ENCODE peak calls at places on chromosomes 13 and 19, in five cellular contexts. Q is neuronal stem cell, G is H9, R is H1, M is mesenchymal stem cell. W is an unnamed sample.

GRCh38 chr13:109881347-109881725 is 95.0 kb upstream of the IRS2 start:
- DNase-seq in Q (no peak), G (no peak), R (no peak), M (no peak), W (no peak)

GRCh38 chr19:45995715-45996385 is 583 bp downstream of the CCDC61 start:
- DNase-seq in Q (no peak), G (no peak), R (no peak), M (peak; percentile 34), W (no peak)

GRCh38 chr13:104281910-104282309 is 1215.7 kb upstream of the SLC10A2 start:
- DNase-seq in Q (no peak), G (no peak), R (no peak), M (no peak), W (no peak)

GRCh38 chr13:23440821-23441608 is 7.5 kb upstream of the SACS start:
- DNase-seq in Q (no peak), G (no peak), R (no peak), M (no peak), W (no peak)

GRCh38 chr13:76790519-76791289 is 95.5 kb downstream of the KCTD12 start:
- DNase-seq in Q (no peak), G (no peak), R (no peak), M (peak; percentile 15), W (no peak)

GRCh38 chr13:40974460-40975407 is 44.4 kb downstream of the ELF1 start:
- DNase-seq in Q (peak; percentile 12), G (peak; percentile 35), R (no peak), M (peak; percentile 68), W (no peak)

GRCh38 chr13:114131581-114132418 is 623 bp downstream of the RASA3 start:
- DNase-seq in Q (no peak), G (no peak), R (no peak), M (no peak), W (no peak)

GRCh38 chr19:46392837-46393236 is 20.5 kb downstream of the CCDC8 start:
- DNase-seq in Q (no peak), G (no peak), R (no peak), M (no peak), W (no peak)

GRCh38 chr19:11578342-11579142 is 1.1 kb upstream of the ACP5 start:
- DNase-seq in Q (no peak), G (peak; percentile 56), R (peak; percentile 73), M (peak; percentile 33), W (no peak)

GRCh38 chr13:32153056-32153455 is 121.5 kb downstream of the FRY start:
- DNase-seq in Q (no peak), G (no peak), R (no peak), M (peak; percentile 47), W (no peak)
- H2BK12ac ChIP-seq in Q (no peak overlapping the region), G (no peak overlapping the region), R (no peak overlapping the region), M (no peak overlapping the region), W (no peak overlapping the region)

DNA sequence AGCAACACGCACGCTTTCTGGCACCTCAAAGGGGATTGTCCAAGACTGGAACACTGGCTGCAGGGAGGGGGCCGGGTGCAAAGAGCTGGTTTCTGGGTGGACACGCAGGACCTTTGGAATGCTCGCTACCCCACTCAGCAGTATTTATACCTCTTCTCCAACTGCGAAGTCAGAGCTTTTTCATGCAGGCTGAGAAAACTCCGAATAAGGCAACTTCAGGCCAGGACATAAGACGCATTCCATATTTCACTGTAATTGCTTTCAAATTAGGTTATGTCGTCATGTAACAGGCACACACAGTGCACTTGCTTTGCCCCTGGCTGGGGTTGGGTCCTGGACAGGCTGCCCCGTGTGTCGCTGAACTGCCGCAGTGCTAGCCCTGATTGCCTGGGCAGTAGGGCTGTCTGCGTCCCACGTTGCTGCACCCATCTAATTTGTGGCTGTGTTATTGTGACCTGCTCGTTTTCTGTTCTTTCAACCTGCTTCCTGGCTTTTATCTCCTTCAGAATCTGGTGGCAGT is 44.5 kb downstream of the ACTN4 start:
- DNase-seq in Q (no peak), G (no peak), R (no peak), M (peak; percentile 97), W (peak; percentile 94)
- H3K4me1 ChIP-seq in Q (peaks cover 23% of the 10 kb centered on the region), G (peaks cover 14% of the 10 kb centered on the region), R (peaks cover 3% of the 10 kb centered on the region), M (peaks cover 48% of the 10 kb centered on the region), W (peaks cover 54% of the 10 kb centered on the region)

GRCh38 chr19:48616491-48617056 is 1.7 kb upstream of the FAM83E start:
- DNase-seq in Q (no peak), G (peak; percentile 28), R (no peak), M (no peak), W (no peak)

GRCh38 chr19:48617146-48617937 is 1.6 kb downstream of the RPL18 start:
- DNase-seq in Q (no peak), G (peak; percentile 28), R (no peak), M (no peak), W (no peak)

GRCh38 chr19:48618278-48618915 is 581 bp downstream of the RPL18 start:
- DNase-seq in Q (no peak), G (no peak), R (no peak), M (no peak), W (peak; percentile 51)

GRCh38 chr19:48618916-48619691 is at the start of the genes RPL18 and SPHK2:
- DNase-seq in Q (peak; percentile 99), G (peak; percentile 99), R (peak; percentile 97), M (peak; percentile 100), W (peak; percentile 99)

DNA sequence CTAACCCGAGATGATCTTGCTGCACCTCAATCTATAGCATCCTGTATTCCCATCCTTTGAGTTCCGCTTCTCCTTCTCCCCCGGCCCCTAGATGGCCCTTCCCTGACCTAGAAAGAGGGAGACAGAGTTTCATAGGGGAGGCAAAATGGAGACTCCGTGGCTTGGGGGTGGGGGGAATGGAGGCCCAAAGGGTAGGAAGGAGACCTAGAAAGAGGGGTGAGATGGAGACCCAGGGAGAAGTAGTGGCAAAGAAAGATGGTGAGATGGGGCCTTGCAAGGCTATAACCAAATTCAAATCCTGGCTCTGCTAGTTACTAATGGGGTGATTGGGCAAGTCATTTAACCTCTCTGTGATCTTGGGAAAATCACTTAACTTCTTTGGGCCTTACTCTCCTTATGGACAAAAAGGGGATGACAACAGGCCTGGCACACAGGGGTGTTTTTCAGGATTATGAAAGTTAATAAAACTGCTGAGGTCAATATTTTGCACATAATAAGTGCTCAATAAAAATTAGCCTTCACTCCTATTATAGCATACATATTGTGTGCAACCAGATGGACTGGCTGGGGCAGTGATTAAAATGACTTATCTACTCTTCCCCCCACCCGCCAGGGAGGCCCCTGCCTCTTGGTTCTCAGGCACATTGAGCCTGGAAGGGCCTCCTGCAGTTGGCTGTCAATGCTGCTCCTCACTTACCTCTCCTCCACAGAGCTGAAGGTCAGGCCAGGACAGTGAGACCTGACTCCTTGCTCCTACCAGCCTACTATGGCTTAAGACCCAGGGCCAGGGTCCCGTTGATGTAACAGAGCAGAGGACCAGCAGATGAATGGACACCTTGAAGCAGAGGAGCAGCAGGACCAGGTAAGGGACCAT is 623 bp downstream of the SPHK2 start:
- DNase-seq in Q (no peak), G (peak; percentile 30), R (no peak), M (peak; percentile 82), W (no peak)
- H4K91ac ChIP-seq in Q (no peak overlapping the region), G (no peak overlapping the region), R (peak overlapping the region; percentile 78), M (peak overlapping the region; percentile 82), W (peak overlapping the region; percentile 87)

GRCh38 chr19:32650671-32651070 is 24.3 kb downstream of the ANKRD27 start:
- DNase-seq in Q (no peak), G (no peak), R (no peak), M (no peak), W (peak; percentile 51)

GRCh38 chr19:32649751-32650150 is 25.2 kb downstream of the ANKRD27 start:
- DNase-seq in Q (no peak), G (no peak), R (no peak), M (no peak), W (no peak)

GRCh38 chr19:32653626-32653968 is 21.4 kb downstream of the ANKRD27 start:
- DNase-seq in Q (no peak), G (no peak), R (no peak), M (no peak), W (no peak)

GRCh38 chr19:32652893-32653625 is 21.9 kb downstream of the ANKRD27 start:
- DNase-seq in Q (no peak), G (no peak), R (no peak), M (no peak), W (peak; percentile 63)

GRCh38 chr19:32651729-32652140 is 23.2 kb downstream of the ANKRD27 start:
- DNase-seq in Q (peak; percentile 37), G (peak; percentile 85), R (peak; percentile 77), M (no peak), W (no peak)
- H2BK12ac ChIP-seq in Q (peak overlapping the region; percentile 90), G (no peak overlapping the region), R (no peak overlapping the region), M (no peak overlapping the region), W (no peak overlapping the region)

GRCh38 chr13:44302948-44303575 is 70.6 kb upstream of the SERP2 start:
- DNase-seq in Q (no peak), G (no peak), R (no peak), M (peak; percentile 88), W (no peak)
- H3K4me1 ChIP-seq in Q (peaks cover 14% of the 10 kb centered on the region), G (peaks cover 6% of the 10 kb centered on the region), R (peaks cover 14% of the 10 kb centered on the region), M (peaks cover 17% of the 10 kb centered on the region), W (peaks cover 11% of the 10 kb centered on the region)

GRCh38 chr13:49996166-49996915 is 501 bp upstream of the TRIM13 start:
- DNase-seq in Q (peak; percentile 90), G (peak; percentile 91), R (peak; percentile 89), M (peak; percentile 94), W (peak; percentile 88)

GRCh38 chr13:49995535-49996165 is 1.2 kb upstream of the TRIM13 start:
- DNase-seq in Q (no peak), G (no peak), R (no peak), M (peak; percentile 29), W (peak; percentile 17)

GRCh38 chr13:49998714-49999624 is 2.1 kb downstream of the TRIM13 start:
- DNase-seq in Q (no peak), G (peak; percentile 90), R (peak; percentile 64), M (no peak), W (no peak)

GRCh38 chr13:49997935-49998334 is 1.1 kb downstream of the TRIM13 start:
- DNase-seq in Q (no peak), G (no peak), R (no peak), M (no peak), W (no peak)

GRCh38 chr13:49996951-49997895 is at the start of gene TRIM13:
- DNase-seq in Q (peak; percentile 83), G (peak; percentile 86), R (peak; percentile 89), M (peak; percentile 93), W (peak; percentile 85)
- H4K91ac ChIP-seq in Q (no peak within 1 kb of the TSS), G (no peak within 1 kb of the TSS), R (peak within 1 kb of the TSS; percentile 87), M (peak within 1 kb of the TSS; percentile 83), W (peak within 1 kb of the TSS; percentile 93)

W was measured in trophoblast cell.